ENCODE peak calls at places on chromosomes 5 and 9, in five cellular contexts. X, H, J, V and I are unnamed samples.
A peak's percentile ranks its signal among the peaks of the same experiment; 100 is the strongest.

GRCh38 chr5:179730852-179731251 is 1.8 kb upstream of the MAML1 start:
- DNase-seq in V (no peak), H (no peak), J (no peak), X (no peak), I (no peak)

GRCh38 chr5:108382784-108383358 is 973 bp upstream of the FBXL17 start:
- DNase-seq in X (peak; percentile 23), H (peak; percentile 23), V (no peak), J (no peak), I (no peak)

GRCh38 chr9:95048225-95049087 is 269.1 kb downstream of the FANCC start:
- DNase-seq in V (no peak), J (peak; percentile 16), H (peak; percentile 87), X (peak; percentile 74), I (no peak)

GRCh38 chr9:98980291-98980690 is 36.6 kb downstream of the COL15A1 start:
- DNase-seq in V (no peak), X (no peak), H (no peak), J (no peak), I (no peak)

GRCh38 chr5:10885026-10885425 is 124.0 kb upstream of the DAP start:
- DNase-seq in J (no peak), H (no peak), X (no peak), V (no peak), I (no peak)

GRCh38 chr9:130305381-130305780 is 39.8 kb downstream of the HMCN2 start:
- DNase-seq in V (peak; percentile 58), J (no peak), H (no peak), X (no peak), I (no peak)

GRCh38 chr5:92518318-92518913 is 1062.6 kb downstream of the NR2F1-AS1 start:
- DNase-seq in V (no peak), X (peak; percentile 43), J (no peak), H (peak; percentile 51), I (no peak)

GRCh38 chr9:108331596-108331995 is 524.2 kb downstream of the ACTL7B start:
- DNase-seq in X (no peak), H (no peak), V (no peak), J (no peak), I (no peak)

GRCh38 chr5:124436294-124436693 is 310.1 kb downstream of the ZNF608 start:
- DNase-seq in V (no peak), X (no peak), J (no peak), H (no peak), I (no peak)

GRCh38 chr9:88777498-88778312 is 213.6 kb upstream of the S1PR3 start:
- DNase-seq in J (no peak), X (no peak), H (no peak), V (no peak), I (no peak)

GRCh38 chr9:36436909-36437308 is 36.8 kb upstream of the RNF38 start:
- DNase-seq in H (no peak), J (no peak), X (peak; percentile 68), V (peak; percentile 62), I (no peak)

GRCh38 chr9:132108728-132109127 is 29.1 kb upstream of the MED27 start:
- DNase-seq in H (no peak), V (no peak), J (no peak), X (no peak), I (no peak)

GRCh38 chr5:79774171-79774854 is 84.7 kb downstream of the CMYA5 start:
- DNase-seq in X (peak; percentile 64), H (peak; percentile 59), V (peak; percentile 46), J (no peak), I (no peak)

GRCh38 chr5:31824886-31825774 is 186.2 kb downstream of the PDZD2 start:
- DNase-seq in H (peak; percentile 76), J (no peak), V (no peak), X (peak; percentile 64), I (no peak)

GRCh38 chr5:80654054-80654390 is 430 bp upstream of the MSH3 start:
- DNase-seq in V (no peak), X (no peak), J (no peak), H (peak; percentile 49), I (no peak)

GRCh38 chr9:93820667-93821306 is 134.4 kb downstream of the BARX1 start:
- DNase-seq in X (peak; percentile 36), H (no peak), J (no peak), V (no peak), I (peak; percentile 27)

GRCh38 chr5:86977185-86977584 is 290.5 kb upstream of the RASA1 start:
- DNase-seq in X (no peak), V (no peak), J (no peak), H (no peak), I (no peak)

GRCh38 chr5:122228728-122229392 is 83.2 kb upstream of the SNCAIP start:
- DNase-seq in H (no peak), J (no peak), X (no peak), V (no peak), I (no peak)

GRCh38 chr9:114285166-114285867 is 37.6 kb upstream of the ORM1 start:
- DNase-seq in X (no peak), J (no peak), V (peak; percentile 30), H (peak; percentile 87), I (peak; percentile 74)

GRCh38 chr5:143557061-143557818 is 153.8 kb upstream of the NR3C1 start:
- DNase-seq in H (no peak), X (peak; percentile 38), V (no peak), J (no peak), I (no peak)

GRCh38 chr9:34463098-34463900 is 4.7 kb downstream of the DNAI1 start:
- DNase-seq in X (no peak), V (no peak), H (no peak), J (no peak), I (no peak)

GRCh38 chr5:113039229-113039628 is 62.6 kb downstream of the DCP2 start:
- DNase-seq in V (no peak), H (no peak), X (no peak), J (no peak), I (no peak)

GRCh38 chr5:117433841-117434240 is 859.2 kb upstream of the SEMA6A start:
- DNase-seq in J (no peak), X (no peak), H (no peak), V (no peak), I (no peak)

GRCh38 chr5:14148890-14149671 is 5.9 kb downstream of the TRIO start:
- DNase-seq in H (peak; percentile 24), X (no peak), V (no peak), J (no peak), I (no peak)

GRCh38 chr9:37961346-37961745 is 57.4 kb upstream of the SLC25A51 start:
- DNase-seq in X (no peak), J (no peak), V (no peak), H (no peak), I (no peak)

GRCh38 chr5:177605078-177605477 is 5.1 kb downstream of the B4GALT7 start:
- DNase-seq in J (no peak), X (no peak), H (no peak), V (no peak), I (no peak)

GRCh38 chr5:175741556-175741955 is 83.7 kb downstream of the HRH2 start:
- DNase-seq in J (no peak), X (no peak), V (no peak), H (peak; percentile 1), I (no peak)

GRCh38 chr5:170747851-170748250 is 35.7 kb upstream of the GABRP start:
- DNase-seq in J (no peak), H (no peak), X (peak; percentile 64), V (no peak), I (no peak)

GRCh38 chr5:116442095-116442534 is 132.5 kb downstream of the SEMA6A start:
- DNase-seq in H (peak; percentile 24), V (no peak), J (no peak), X (no peak), I (no peak)

GRCh38 chr9:16484744-16485143 is 385.7 kb downstream of the BNC2 start:
- DNase-seq in H (no peak), X (no peak), J (no peak), V (no peak), I (no peak)

GRCh38 chr9:16484178-16484577 is 386.3 kb downstream of the BNC2 start:
- DNase-seq in V (no peak), H (no peak), X (no peak), J (no peak), I (no peak)

GRCh38 chr9:16487915-16488314 is 382.6 kb downstream of the BNC2 start:
- DNase-seq in X (no peak), H (no peak), J (no peak), V (no peak), I (no peak)

GRCh38 chr9:16485155-16485554 is 385.3 kb downstream of the BNC2 start:
- DNase-seq in X (no peak), V (no peak), H (no peak), J (no peak), I (no peak)

GRCh38 chr9:16485575-16486321 is 384.7 kb downstream of the BNC2 start:
- DNase-seq in V (no peak), H (no peak), X (no peak), J (no peak), I (no peak)
- H3K27ac ChIP-seq in V (no peak overlapping the region), H (no peak overlapping the region), X (no peak overlapping the region), J (no peak overlapping the region), I (no peak overlapping the region)

GRCh38 chr9:104970588-104970987 is 42.6 kb upstream of the ABCA1 start:
- DNase-seq in X (no peak), H (no peak), V (no peak), J (no peak), I (no peak)

GRCh38 chr9:104968025-104968982 is 40.3 kb upstream of the ABCA1 start:
- DNase-seq in V (peak; percentile 92), X (peak; percentile 93), J (peak; percentile 80), H (peak; percentile 94), I (peak; percentile 93)

GRCh38 chr9:104971521-104971920 is 43.6 kb upstream of the ABCA1 start:
- DNase-seq in J (no peak), H (no peak), X (no peak), V (no peak), I (no peak)

GRCh38 chr9:104972242-104972866 is 44.4 kb upstream of the ABCA1 start:
- DNase-seq in J (no peak), H (no peak), X (no peak), V (no peak), I (no peak)

GRCh38 chr9:104969116-104969515 is 41.2 kb upstream of the ABCA1 start:
- DNase-seq in V (no peak), H (no peak), X (no peak), J (no peak), I (no peak)
- H3K4me3 ChIP-seq in V (peak overlapping the region; percentile 91), H (no peak overlapping the region), X (no peak overlapping the region), J (no peak overlapping the region), I (peak overlapping the region; percentile 82)

DNA sequence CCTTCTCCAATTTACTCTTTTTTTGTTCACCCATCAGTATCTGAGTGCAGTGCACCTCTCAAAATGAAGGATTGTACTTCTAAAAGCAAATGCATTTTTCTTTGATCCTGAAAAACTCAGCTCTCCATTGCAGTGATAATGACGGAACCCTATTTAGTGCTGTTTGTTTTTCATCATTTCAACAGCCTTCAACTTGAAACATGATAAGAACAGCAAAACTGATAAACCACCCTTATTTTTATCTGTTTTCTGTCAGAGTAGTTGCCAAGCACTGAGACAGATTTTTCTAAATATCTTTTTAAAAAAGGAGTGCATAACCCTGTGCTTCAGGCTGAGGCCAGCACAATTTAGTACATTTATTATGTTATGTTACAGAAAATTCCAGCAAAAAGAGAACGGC is 549.8 kb upstream of the DMAC1 start:
- DNase-seq in J (no peak), H (no peak), V (no peak), X (peak; percentile 41), I (no peak)
- H3K27ac ChIP-seq in J (no peak overlapping the region), H (no peak overlapping the region), V (peak overlapping the region; percentile 78), X (peak overlapping the region; percentile 2), I (no peak overlapping the region)

DNA sequence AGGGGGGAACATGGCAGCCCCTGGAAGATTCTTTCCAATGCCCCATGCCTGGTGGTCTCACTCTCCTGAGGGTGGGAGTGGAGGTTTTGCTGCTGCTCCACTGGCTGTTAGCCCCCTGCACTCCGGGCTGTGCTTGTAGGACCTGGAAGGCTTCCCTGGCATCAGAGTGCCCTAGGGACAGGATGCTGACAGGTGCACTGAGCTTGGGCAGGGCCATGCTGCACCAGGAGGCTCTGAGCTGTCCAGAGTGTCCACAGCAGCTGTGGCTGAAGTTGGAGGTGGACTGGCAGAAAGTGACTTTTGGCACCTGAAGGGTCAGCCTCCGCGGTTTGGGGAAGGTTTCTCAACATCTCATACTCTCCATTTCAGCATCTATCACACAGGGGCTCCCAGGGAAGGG is 249.1 kb downstream of the GADD45G start:
- DNase-seq in J (no peak), X (no peak), V (no peak), H (no peak), I (peak; percentile 74)
- H3K4me3 ChIP-seq in J (no peak overlapping the region), X (no peak overlapping the region), V (no peak overlapping the region), H (no peak overlapping the region), I (no peak overlapping the region)